ENCODE peak calls at places on chromosome 10, in nine cellular contexts. One of them, this sample, is unnamed.

GRCh38 chr10:75024971-75025523 is 86.4 kb upstream of the SAMD8 start:
- DNase-seq in HFF-Myc: no peak
- DNase-seq in activated CD4-positive, alpha-beta T cell treated with anti-CD3 and anti-CD28 coated beads, Interleukin-2, amount 50 U/mL, for 24 hours: no peak
- DNase-seq in effector CD4-positive, alpha-beta T cell: no peak
- DNase-seq in caudate nucleus: no peak
- DNase-seq in Right ventricle myocardium superior: no peak
- DNase-seq in fibroblast of mammary gland: no peak
- DNase-seq in GM04504: no peak
- DNase-seq in CD8-positive, alpha-beta T cell: no peak
- DNase-seq in this sample: no peak

GRCh38 chr10:72001026-72001380 is 36.8 kb downstream of the CHST3 start:
- DNase-seq in HFF-Myc: no peak
- DNase-seq in activated CD4-positive, alpha-beta T cell treated with anti-CD3 and anti-CD28 coated beads, Interleukin-2, amount 50 U/mL, for 24 hours: no peak
- DNase-seq in effector CD4-positive, alpha-beta T cell: no peak
- DNase-seq in caudate nucleus: peak; percentile 35
- DNase-seq in Right ventricle myocardium superior: peak; percentile 54
- DNase-seq in fibroblast of mammary gland: no peak
- DNase-seq in GM04504: no peak
- DNase-seq in CD8-positive, alpha-beta T cell: no peak
- DNase-seq in this sample: no peak

GRCh38 chr10:100829933-100830727 is 82.6 kb upstream of the SLF2 start:
- DNase-seq in HFF-Myc: no peak
- DNase-seq in activated CD4-positive, alpha-beta T cell treated with anti-CD3 and anti-CD28 coated beads, Interleukin-2, amount 50 U/mL, for 24 hours: no peak
- DNase-seq in effector CD4-positive, alpha-beta T cell: no peak
- DNase-seq in caudate nucleus: no peak
- DNase-seq in Right ventricle myocardium superior: no peak
- DNase-seq in fibroblast of mammary gland: no peak
- DNase-seq in GM04504: no peak
- DNase-seq in CD8-positive, alpha-beta T cell: no peak
- DNase-seq in this sample: no peak

GRCh38 chr10:78904196-78904595 is 164.6 kb upstream of the ZMIZ1 start:
- DNase-seq in HFF-Myc: no peak
- DNase-seq in activated CD4-positive, alpha-beta T cell treated with anti-CD3 and anti-CD28 coated beads, Interleukin-2, amount 50 U/mL, for 24 hours: no peak
- DNase-seq in effector CD4-positive, alpha-beta T cell: no peak
- DNase-seq in caudate nucleus: no peak
- DNase-seq in Right ventricle myocardium superior: no peak
- DNase-seq in fibroblast of mammary gland: no peak
- DNase-seq in GM04504: no peak
- DNase-seq in CD8-positive, alpha-beta T cell: no peak
- DNase-seq in this sample: no peak

GRCh38 chr10:131371571-131371970 is 60.0 kb upstream of the TCERG1L start:
- DNase-seq in HFF-Myc: no peak
- DNase-seq in activated CD4-positive, alpha-beta T cell treated with anti-CD3 and anti-CD28 coated beads, Interleukin-2, amount 50 U/mL, for 24 hours: no peak
- DNase-seq in effector CD4-positive, alpha-beta T cell: no peak
- DNase-seq in caudate nucleus: no peak
- DNase-seq in Right ventricle myocardium superior: no peak
- DNase-seq in fibroblast of mammary gland: no peak
- DNase-seq in GM04504: no peak
- DNase-seq in CD8-positive, alpha-beta T cell: no peak
- DNase-seq in this sample: no peak

GRCh38 chr10:128263891-128264688 is 137.9 kb upstream of the MKI67 start:
- DNase-seq in HFF-Myc: no peak
- DNase-seq in activated CD4-positive, alpha-beta T cell treated with anti-CD3 and anti-CD28 coated beads, Interleukin-2, amount 50 U/mL, for 24 hours: no peak
- DNase-seq in effector CD4-positive, alpha-beta T cell: peak; percentile 20
- DNase-seq in caudate nucleus: peak; percentile 27
- DNase-seq in Right ventricle myocardium superior: peak; percentile 69
- DNase-seq in fibroblast of mammary gland: peak; percentile 51
- DNase-seq in GM04504: peak; percentile 15
- DNase-seq in CD8-positive, alpha-beta T cell: peak; percentile 52
- DNase-seq in this sample: no peak

GRCh38 chr10:58157076-58157766 is 110.5 kb downstream of the IPMK start:
- DNase-seq in HFF-Myc: peak; percentile 99
- DNase-seq in activated CD4-positive, alpha-beta T cell treated with anti-CD3 and anti-CD28 coated beads, Interleukin-2, amount 50 U/mL, for 24 hours: no peak
- DNase-seq in effector CD4-positive, alpha-beta T cell: no peak
- DNase-seq in caudate nucleus: no peak
- DNase-seq in Right ventricle myocardium superior: no peak
- DNase-seq in fibroblast of mammary gland: peak; percentile 100
- DNase-seq in GM04504: peak; percentile 99
- DNase-seq in CD8-positive, alpha-beta T cell: no peak
- DNase-seq in this sample: no peak

GRCh38 chr10:28765641-28766040 is 88.3 kb downstream of the BAMBI start:
- DNase-seq in HFF-Myc: no peak
- DNase-seq in activated CD4-positive, alpha-beta T cell treated with anti-CD3 and anti-CD28 coated beads, Interleukin-2, amount 50 U/mL, for 24 hours: no peak
- DNase-seq in effector CD4-positive, alpha-beta T cell: no peak
- DNase-seq in caudate nucleus: no peak
- DNase-seq in Right ventricle myocardium superior: no peak
- DNase-seq in fibroblast of mammary gland: no peak
- DNase-seq in GM04504: no peak
- DNase-seq in CD8-positive, alpha-beta T cell: no peak
- DNase-seq in this sample: no peak

GRCh38 chr10:114399576-114399975 is 4.7 kb downstream of the AFAP1L2 start:
- DNase-seq in HFF-Myc: no peak
- DNase-seq in activated CD4-positive, alpha-beta T cell treated with anti-CD3 and anti-CD28 coated beads, Interleukin-2, amount 50 U/mL, for 24 hours: no peak
- DNase-seq in effector CD4-positive, alpha-beta T cell: no peak
- DNase-seq in caudate nucleus: no peak
- DNase-seq in Right ventricle myocardium superior: no peak
- DNase-seq in fibroblast of mammary gland: no peak
- DNase-seq in GM04504: no peak
- DNase-seq in CD8-positive, alpha-beta T cell: no peak
- DNase-seq in this sample: no peak

GRCh38 chr10:58897708-58898107 is 278.7 kb upstream of the PHYHIPL start:
- DNase-seq in HFF-Myc: no peak
- DNase-seq in activated CD4-positive, alpha-beta T cell treated with anti-CD3 and anti-CD28 coated beads, Interleukin-2, amount 50 U/mL, for 24 hours: no peak
- DNase-seq in effector CD4-positive, alpha-beta T cell: no peak
- DNase-seq in caudate nucleus: no peak
- DNase-seq in Right ventricle myocardium superior: no peak
- DNase-seq in fibroblast of mammary gland: peak; percentile 18
- DNase-seq in GM04504: no peak
- DNase-seq in CD8-positive, alpha-beta T cell: no peak
- DNase-seq in this sample: no peak

GRCh38 chr10:67662415-67662814 is 33.6 kb downstream of the CTNNA3 start:
- DNase-seq in HFF-Myc: no peak
- DNase-seq in activated CD4-positive, alpha-beta T cell treated with anti-CD3 and anti-CD28 coated beads, Interleukin-2, amount 50 U/mL, for 24 hours: no peak
- DNase-seq in effector CD4-positive, alpha-beta T cell: no peak
- DNase-seq in caudate nucleus: no peak
- DNase-seq in Right ventricle myocardium superior: no peak
- DNase-seq in fibroblast of mammary gland: no peak
- DNase-seq in GM04504: no peak
- DNase-seq in CD8-positive, alpha-beta T cell: no peak
- DNase-seq in this sample: no peak

GRCh38 chr10:113168560-113168959 is 218.5 kb downstream of the TCF7L2 start:
- DNase-seq in HFF-Myc: no peak
- DNase-seq in activated CD4-positive, alpha-beta T cell treated with anti-CD3 and anti-CD28 coated beads, Interleukin-2, amount 50 U/mL, for 24 hours: no peak
- DNase-seq in effector CD4-positive, alpha-beta T cell: no peak
- DNase-seq in caudate nucleus: no peak
- DNase-seq in Right ventricle myocardium superior: no peak
- DNase-seq in fibroblast of mammary gland: no peak
- DNase-seq in GM04504: no peak
- DNase-seq in CD8-positive, alpha-beta T cell: no peak
- DNase-seq in this sample: no peak

GRCh38 chr10:91006001-91006751 is 85.3 kb upstream of the ANKRD1 start:
- DNase-seq in HFF-Myc: peak; percentile 59
- DNase-seq in activated CD4-positive, alpha-beta T cell treated with anti-CD3 and anti-CD28 coated beads, Interleukin-2, amount 50 U/mL, for 24 hours: peak; percentile 45
- DNase-seq in effector CD4-positive, alpha-beta T cell: peak; percentile 61
- DNase-seq in caudate nucleus: peak; percentile 49
- DNase-seq in Right ventricle myocardium superior: peak; percentile 52
- DNase-seq in fibroblast of mammary gland: peak; percentile 84
- DNase-seq in GM04504: peak; percentile 36
- DNase-seq in CD8-positive, alpha-beta T cell: peak; percentile 68
- DNase-seq in this sample: peak; percentile 20

This sample was measured in effector memory CD4-positive, alpha-beta T cell.